ENCODE peak calls at places on chromosome 17, in four cellular contexts. O is SW 1271, X is heart right ventricle, I is cardiac fibroblast. Z is an unnamed sample.

GRCh38 chr17:2814499-2815341 is 18.5 kb downstream of the RAP1GAP2 start:
- DNase-seq in O (no peak), X (no peak), I (no peak), Z (no peak)

GRCh38 chr17:48575066-48575582 is 3.0 kb downstream of the HOXB4 start:
- DNase-seq in O (no peak), X (no peak), I (no peak), Z (no peak)

GRCh38 chr17:65049085-65049756 is 7.3 kb downstream of the GNA13 start:
- DNase-seq in O (no peak), X (no peak), I (no peak), Z (no peak)

GRCh38 chr17:30942311-30943079 is 20.8 kb downstream of the ADAP2 start:
- DNase-seq in O (no peak), X (no peak), I (no peak), Z (no peak)

GRCh38 chr17:72419866-72420774 is 299.3 kb downstream of the SOX9 start:
- DNase-seq in O (no peak), X (no peak), I (no peak), Z (no peak)

GRCh38 chr17:510223-510917 is 157.8 kb upstream of the RPH3AL start:
- DNase-seq in O (no peak), X (no peak), I (no peak), Z (no peak)

GRCh38 chr17:50218071-50218759 is 16.8 kb upstream of the COL1A1 start:
- DNase-seq in O (no peak), X (no peak), I (peak), Z (peak)

GRCh38 chr17:40953876-40954275 is 12.9 kb downstream of the KRT39 start:
- DNase-seq in O (no peak), X (no peak), I (peak), Z (peak)

GRCh38 chr17:80789356-80789902 is 202.2 kb upstream of the CHMP6 start:
- DNase-seq in O (peak), X (no peak), I (peak), Z (peak)

GRCh38 chr17:27635275-27635823 is 4.4 kb downstream of the LGALS9 start:
- DNase-seq in O (no peak), X (no peak), I (no peak), Z (no peak)